ENCODE peak calls at places on chromosomes 1 and 21, in seven cellular contexts. T is WTC11, O is glutamatergic neuron, G is fibroblast of pulmonary artery, J is GM13977, M is HCT116, W is tibial nerve. K is an unnamed sample.

GRCh38 chr1:26792924-26793323 is 5.2 kb downstream of the PIGV start:
- DNase-seq in O (no peak), M (no peak), T (no peak), G (no peak), J (no peak), W (no peak), K (no peak)

GRCh38 chr1:39230261-39231190 is 26.0 kb downstream of the MACF1 start:
- DNase-seq in O (no peak), W (peak), J (peak), M (no peak), T (no peak), G (no peak), K (peak)

GRCh38 chr1:21866629-21867009 is 54.6 kb downstream of the LDLRAD2 start:
- DNase-seq in G (no peak), J (no peak), M (no peak), O (no peak), W (no peak), T (no peak), K (no peak)

GRCh38 chr1:183577897-183578470 is 12.3 kb downstream of the NCF2 start:
- DNase-seq in W (no peak), J (no peak), M (no peak), O (no peak), T (no peak), G (no peak), K (no peak)

GRCh38 chr21:45014747-45015468 is 59.5 kb upstream of the ADARB1 start:
- DNase-seq in T (peak), G (no peak), J (no peak), O (no peak), M (no peak), W (no peak), K (no peak)

GRCh38 chr1:52057245-52057644 is 1.1 kb downstream of the BTF3L4 start:
- DNase-seq in G (no peak), J (no peak), O (no peak), T (no peak), M (no peak), W (no peak), K (no peak)

GRCh38 chr1:201599548-201599947 is 60.6 kb downstream of the NAV1 start:
- DNase-seq in W (no peak), M (no peak), J (no peak), T (no peak), O (no peak), G (no peak), K (no peak)

GRCh38 chr1:216670118-216670870 is 52.9 kb downstream of the ESRRG start:
- DNase-seq in G (peak), W (no peak), T (no peak), J (no peak), M (no peak), O (no peak), K (no peak)

GRCh38 chr1:21886486-21887215 is 50.5 kb downstream of the HSPG2 start:
- DNase-seq in G (no peak), W (no peak), T (no peak), O (no peak), J (no peak), M (no peak), K (no peak)

GRCh38 chr1:150997126-150997872 is 9.4 kb downstream of the MINDY1 start:
- DNase-seq in W (no peak), G (no peak), T (no peak), M (no peak), J (no peak), O (no peak), K (no peak)

GRCh38 chr1:21522525-21523038 is 13.4 kb downstream of the ALPL start:
- DNase-seq in M (no peak), T (no peak), J (no peak), O (no peak), W (no peak), G (no peak), K (no peak)

GRCh38 chr1:27593341-27594326 is 10.3 kb downstream of the AHDC1 start:
- DNase-seq in M (no peak), G (no peak), W (no peak), T (no peak), O (peak), J (no peak), K (no peak)

GRCh38 chr1:56525463-56526155 is 53.8 kb downstream of the PLPP3 start:
- DNase-seq in W (peak), T (no peak), M (no peak), G (no peak), J (no peak), O (no peak), K (peak)

GRCh38 chr1:219480011-219480410 is 132.9 kb downstream of the ZC3H11B start:
- DNase-seq in G (no peak), T (no peak), O (no peak), J (no peak), M (no peak), W (no peak), K (no peak)

GRCh38 chr1:209648931-209649776 is 3.1 kb downstream of the LAMB3 start:
- DNase-seq in O (no peak), J (no peak), M (peak), T (no peak), G (peak), W (peak), K (no peak)

GRCh38 chr1:242554577-242554976 is 30.1 kb upstream of the PLD5 start:
- DNase-seq in M (no peak), W (no peak), T (no peak), O (no peak), J (no peak), G (no peak), K (no peak)

GRCh38 chr1:145785481-145785880 is 38.4 kb downstream of the RNF115 start:
- DNase-seq in G (peak), W (no peak), M (no peak), O (no peak), T (no peak), J (no peak), K (peak)

GRCh38 chr21:29849735-29850176 is 90.0 kb downstream of the GRIK1 start:
- DNase-seq in W (peak), G (peak), T (peak), M (no peak), O (peak), J (peak), K (peak)

GRCh38 chr1:91645031-91645430 is 144.4 kb downstream of the CDC7 start:
- DNase-seq in J (no peak), G (no peak), W (no peak), O (no peak), T (peak), M (no peak), K (no peak)

GRCh38 chr1:198947456-198947855 is 308.6 kb downstream of the PTPRC start:
- DNase-seq in M (no peak), O (no peak), T (no peak), W (no peak), J (no peak), G (no peak), K (no peak)

GRCh38 chr1:150765229-150765976 is at the start of gene CTSS:
- DNase-seq in O (no peak), M (no peak), T (no peak), G (peak), W (no peak), J (peak), K (peak)

GRCh38 chr1:47439151-47440051 is 1.6 kb downstream of the FOXD2 start:
- DNase-seq in G (no peak), T (no peak), W (no peak), O (peak), J (no peak), M (no peak), K (no peak)

GRCh38 chr1:204161609-204162497 is 4.3 kb downstream of the REN start:
- DNase-seq in W (no peak), T (no peak), J (no peak), G (no peak), O (no peak), M (no peak), K (no peak)

GRCh38 chr21:39363607-39364555 is 15.0 kb upstream of the HMGN1 start:
- DNase-seq in O (no peak), J (no peak), W (no peak), M (no peak), G (no peak), T (no peak), K (no peak)

GRCh38 chr1:29271724-29272123 is 35.4 kb downstream of the PTPRU start:
- DNase-seq in J (no peak), T (peak), G (peak), W (peak), M (no peak), O (no peak), K (no peak)

GRCh38 chr1:29267341-29268070 is 31.2 kb downstream of the PTPRU start:
- DNase-seq in W (no peak), J (no peak), M (no peak), G (no peak), O (no peak), T (no peak), K (no peak)

GRCh38 chr1:29272171-29272907 is 36.0 kb downstream of the PTPRU start:
- DNase-seq in T (no peak), W (no peak), G (no peak), O (no peak), M (no peak), J (no peak), K (no peak)

GRCh38 chr1:29269356-29269755 is 33.0 kb downstream of the PTPRU start:
- DNase-seq in T (no peak), W (no peak), G (no peak), O (no peak), J (no peak), M (no peak), K (no peak)

DNA sequence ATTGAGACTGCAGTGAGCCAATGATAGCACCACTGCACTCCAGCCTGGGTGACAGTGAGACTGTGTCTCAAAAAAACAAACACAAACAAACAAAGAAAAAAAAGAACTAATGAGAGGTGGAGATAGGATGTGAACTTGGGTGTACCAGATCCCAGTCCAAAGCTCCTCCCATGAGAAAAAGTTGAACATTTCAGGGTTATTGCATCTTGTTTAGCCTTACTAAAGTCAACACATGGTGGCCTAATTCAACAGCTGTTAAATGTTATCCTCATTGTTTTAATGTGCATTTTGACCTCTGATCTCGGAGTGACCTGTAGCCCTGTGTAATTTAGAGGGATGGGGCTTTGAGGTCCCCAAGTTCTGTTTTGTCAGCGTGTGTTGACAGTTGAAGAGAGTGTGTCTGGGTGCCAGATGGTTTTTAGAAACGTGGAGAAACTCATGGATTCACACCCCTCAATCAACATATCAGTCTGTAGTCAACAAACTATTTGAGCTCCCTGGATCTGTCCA is 34.6 kb downstream of the PTPRU start:
- DNase-seq in J (no peak), O (no peak), G (no peak), T (no peak), M (no peak), W (no peak), K (no peak)
- TF ChIP-seq CTCF in J (no peak), O (no peak), G (no peak), T (no peak), M (no peak), W (no peak), K (no peak)

GRCh38 chr1:110474444-110474843 is 23.5 kb downstream of the PROK1 start:
- DNase-seq in W (no peak), O (no peak), G (no peak), M (no peak), J (no peak), T (no peak), K (no peak)

GRCh38 chr1:110472546-110472945 is 21.6 kb downstream of the PROK1 start:
- DNase-seq in O (no peak), G (no peak), M (no peak), J (no peak), W (no peak), T (no peak), K (no peak)

GRCh38 chr1:110466646-110467280 is 15.8 kb downstream of the PROK1 start:
- DNase-seq in J (no peak), W (no peak), O (no peak), T (no peak), G (no peak), M (no peak), K (no peak)

GRCh38 chr1:110475358-110476027 is 24.5 kb downstream of the PROK1 start:
- DNase-seq in O (no peak), M (peak), W (no peak), T (no peak), J (no peak), G (no peak), K (no peak)

GRCh38 chr1:110471131-110471530 is 20.2 kb downstream of the PROK1 start:
- DNase-seq in T (no peak), J (no peak), G (no peak), O (no peak), W (no peak), M (peak), K (no peak)
- TF ChIP-seq CTCF in T (no peak), J (no peak), G (no peak), O (no peak), W (no peak), M (peak), K (no peak)

GRCh38 chr1:43285269-43285986 is at the start of gene C1orf210:
- DNase-seq in J (no peak), M (peak), G (no peak), T (peak), W (no peak), O (no peak), K (no peak)
- TF ChIP-seq CTCF in J (no peak), M (no peak), G (no peak), T (peak), W (no peak), O (no peak), K (no peak)

GRCh38 chr1:105427543-105427942 is 1628.9 kb upstream of the PRMT6 start:
- DNase-seq in M (no peak), J (no peak), T (no peak), W (no peak), O (no peak), G (peak), K (no peak)
- TF ChIP-seq CTCF in M (no peak), J (no peak), T (no peak), W (no peak), O (no peak), G (no peak), K (no peak)

DNA sequence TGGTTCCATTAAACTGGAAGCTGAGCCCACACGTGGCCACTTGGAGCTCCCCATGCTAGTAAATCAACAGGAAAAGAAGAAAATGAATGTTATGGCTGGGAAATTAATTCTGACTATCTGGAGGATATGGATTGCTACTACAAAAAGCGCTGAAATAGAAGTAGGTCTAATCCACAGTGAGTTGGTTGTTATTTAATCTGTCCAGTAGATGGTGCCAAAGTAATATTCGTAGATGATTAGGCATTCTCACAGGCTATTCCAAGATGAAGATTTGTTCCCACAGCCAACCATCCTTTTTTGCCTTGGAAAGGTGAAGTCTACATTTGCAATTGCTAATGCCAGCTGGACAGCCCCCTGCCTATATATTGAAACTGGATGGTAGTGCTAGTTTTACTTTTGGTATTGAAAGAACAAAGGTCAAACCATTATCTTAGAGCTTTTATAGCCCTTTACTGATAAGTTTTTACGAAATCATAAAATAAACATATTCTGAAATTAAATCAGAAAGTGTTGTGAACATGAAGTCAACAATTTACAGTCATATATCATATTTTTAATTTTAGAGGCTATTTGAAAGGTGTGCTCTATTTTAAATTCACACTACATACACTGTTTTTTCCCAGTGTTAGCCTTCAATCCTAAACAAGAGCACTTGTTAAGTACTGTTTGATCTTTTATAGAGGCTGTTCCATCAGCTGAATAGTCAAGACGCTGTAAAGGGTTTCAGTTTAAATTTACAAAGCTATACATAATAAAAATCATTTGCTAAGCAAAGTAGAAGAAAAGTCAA is 43.9 kb downstream of the RBM11 start:
- DNase-seq in T (no peak), O (no peak), W (no peak), G (peak), J (peak), M (peak), K (peak)
- TF ChIP-seq CTCF in T (peak), O (peak), W (peak), G (peak), J (peak), M (no peak), K (peak)

DNA sequence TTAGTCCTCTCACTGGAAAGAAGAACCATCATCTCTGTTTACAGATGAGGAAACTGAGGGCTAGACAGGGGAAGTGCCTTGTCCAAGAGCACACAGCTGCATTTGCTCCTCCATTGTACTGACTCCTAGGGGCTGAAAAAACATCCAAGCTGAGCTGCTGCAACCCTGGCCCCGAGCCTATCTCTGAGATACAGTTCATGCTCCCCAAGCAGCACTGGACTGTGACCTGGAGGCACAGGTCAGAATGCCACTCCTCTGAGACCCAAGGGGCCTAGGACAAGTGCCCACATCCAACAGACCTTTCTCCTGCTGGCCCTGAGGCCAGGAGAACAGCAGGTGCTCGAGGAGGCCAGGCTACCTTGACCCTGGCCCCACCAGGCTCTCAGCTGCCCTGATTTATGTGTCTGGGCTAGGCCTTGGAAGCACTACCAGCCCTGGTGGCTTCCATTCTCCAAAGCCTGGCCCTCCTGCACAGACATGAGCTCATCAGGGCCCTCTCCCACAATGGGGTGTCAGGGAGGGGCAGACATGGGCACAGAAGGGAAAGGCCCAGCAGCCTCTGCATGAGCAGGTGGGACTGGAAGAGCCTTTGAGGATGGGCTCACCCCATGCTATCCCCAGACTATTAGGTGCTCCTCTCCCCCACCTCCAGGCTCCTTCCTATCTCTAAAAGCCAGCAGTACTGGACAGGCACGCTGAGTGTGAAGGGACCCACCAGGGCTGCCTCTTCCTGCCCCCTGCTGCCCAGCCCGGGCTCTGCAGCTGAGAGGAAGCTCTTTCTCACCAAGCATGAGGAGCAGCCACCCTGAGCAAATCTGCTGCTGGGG is 18.9 kb downstream of the ADGRB2 start:
- DNase-seq in W (peak), T (peak), M (no peak), O (peak), G (peak), J (peak), K (peak)
- TF ChIP-seq CTCF in W (peak), T (peak), M (peak), O (peak), G (peak), J (peak), K (peak)

GRCh38 chr1:42736571-42737200 is 3.4 kb downstream of the CLDN19 start:
- DNase-seq in J (no peak), M (no peak), W (no peak), G (no peak), O (no peak), T (no peak), K (no peak)

GRCh38 chr1:42737257-42737656 is 2.8 kb downstream of the CLDN19 start:
- DNase-seq in M (no peak), T (no peak), G (no peak), W (no peak), J (peak), O (no peak), K (peak)

GRCh38 chr1:42735477-42736105 is 4.4 kb downstream of the CLDN19 start:
- DNase-seq in W (no peak), O (no peak), J (no peak), T (no peak), M (no peak), G (no peak), K (no peak)

GRCh38 chr1:42735056-42735455 is 5.0 kb downstream of the CLDN19 start:
- DNase-seq in O (no peak), G (no peak), J (no peak), M (no peak), T (no peak), W (no peak), K (no peak)

DNA sequence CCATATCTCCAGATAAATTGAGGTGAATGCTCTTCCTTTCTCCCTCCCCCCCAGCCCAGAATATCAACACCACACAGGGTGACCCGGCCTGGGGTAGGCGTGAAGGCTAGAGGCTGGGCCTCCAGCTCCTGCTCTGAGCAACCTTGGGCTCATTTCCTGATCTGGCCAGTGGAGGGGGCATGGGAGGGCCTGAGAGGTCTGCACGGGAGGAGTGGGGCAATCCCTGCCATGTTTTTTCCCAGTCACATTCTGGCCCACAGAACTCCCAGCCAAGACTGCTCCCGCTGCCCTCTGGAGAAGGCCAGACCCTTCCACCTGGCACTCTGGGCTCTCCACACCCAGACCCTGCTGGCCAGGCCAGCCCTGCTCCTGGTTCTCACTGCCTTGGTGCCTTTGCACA is 3.9 kb downstream of the CLDN19 start:
- DNase-seq in M (no peak), T (peak), J (no peak), G (peak), W (no peak), O (peak), K (no peak)
- TF ChIP-seq CTCF in M (no peak), T (no peak), J (peak), G (peak), W (no peak), O (no peak), K (peak)

GRCh38 chr1:110130113-110130591 is 17.9 kb downstream of the UBL4B start:
- DNase-seq in M (no peak), G (peak), J (no peak), T (peak), O (no peak), W (no peak), K (no peak)
- TF ChIP-seq CTCF in M (no peak), G (peak), J (peak), T (no peak), O (no peak), W (no peak), K (no peak)